ENCODE peak calls at places on chromosomes 11 and 22, in six cellular contexts. One of them, this sample, is unnamed.

GRCh38 chr11:27420217-27420616 is 52.4 kb downstream of the LGR4 start:
- DNase-seq in Karpas-422: no peak
- DNase-seq in K562: peak; percentile 55
- DNase-seq in mesenchymal stem cell: no peak
- DNase-seq in fibroblast of lung: no peak
- DNase-seq in HepG2: no peak
- DNase-seq in this sample: no peak

GRCh38 chr11:24965780-24966179 is 468.9 kb downstream of the LUZP2 start:
- DNase-seq in fibroblast of lung: peak; percentile 33
- DNase-seq in HepG2: no peak
- DNase-seq in mesenchymal stem cell: peak; percentile 9
- DNase-seq in K562: no peak
- DNase-seq in Karpas-422: no peak
- DNase-seq in this sample: no peak

GRCh38 chr11:14927146-14927545 is 35.1 kb upstream of the CYP2R1 start:
- DNase-seq in HepG2: no peak
- DNase-seq in K562: no peak
- DNase-seq in Karpas-422: no peak
- DNase-seq in mesenchymal stem cell: no peak
- DNase-seq in fibroblast of lung: no peak
- DNase-seq in this sample: no peak

GRCh38 chr11:1377231-1377780 is 12.4 kb upstream of the BRSK2 start:
- DNase-seq in mesenchymal stem cell: no peak
- DNase-seq in K562: no peak
- DNase-seq in Karpas-422: no peak
- DNase-seq in HepG2: no peak
- DNase-seq in fibroblast of lung: no peak
- DNase-seq in this sample: no peak

GRCh38 chr11:79406376-79406775 is 34.5 kb downstream of the TENM4 start:
- DNase-seq in HepG2: no peak
- DNase-seq in fibroblast of lung: no peak
- DNase-seq in K562: no peak
- DNase-seq in mesenchymal stem cell: no peak
- DNase-seq in Karpas-422: peak; percentile 80
- DNase-seq in this sample: no peak

GRCh38 chr11:65524747-65525658 is at the start of gene SCYL1:
- DNase-seq in HepG2: no peak
- DNase-seq in Karpas-422: peak; percentile 89
- DNase-seq in mesenchymal stem cell: peak; percentile 74
- DNase-seq in K562: peak; percentile 96
- DNase-seq in fibroblast of lung: peak; percentile 87
- DNase-seq in this sample: peak; percentile 83

GRCh38 chr11:79173615-79174014 is 267.2 kb downstream of the TENM4 start:
- DNase-seq in HepG2: no peak
- DNase-seq in Karpas-422: no peak
- DNase-seq in fibroblast of lung: peak; percentile 81
- DNase-seq in mesenchymal stem cell: peak; percentile 58
- DNase-seq in K562: no peak
- DNase-seq in this sample: no peak

GRCh38 chr11:61814242-61814957 is 2.4 kb downstream of the FADS1 start:
- DNase-seq in mesenchymal stem cell: no peak
- DNase-seq in HepG2: peak; percentile 41
- DNase-seq in K562: no peak
- DNase-seq in Karpas-422: no peak
- DNase-seq in fibroblast of lung: peak; percentile 40
- DNase-seq in this sample: peak; percentile 66

GRCh38 chr11:94770563-94771120 is 2.5 kb downstream of the AMOTL1 start:
- DNase-seq in fibroblast of lung: no peak
- DNase-seq in mesenchymal stem cell: no peak
- DNase-seq in HepG2: no peak
- DNase-seq in Karpas-422: no peak
- DNase-seq in K562: no peak
- DNase-seq in this sample: no peak

GRCh38 chr22:43151251-43152000 is at the start of gene TSPO:
- DNase-seq in K562: peak; percentile 85
- DNase-seq in HepG2: no peak
- DNase-seq in mesenchymal stem cell: peak; percentile 52
- DNase-seq in Karpas-422: no peak
- DNase-seq in fibroblast of lung: peak; percentile 37
- DNase-seq in this sample: peak; percentile 32

GRCh38 chr11:61897387-61898246 is 6.3 kb upstream of the FADS3 start:
- DNase-seq in HepG2: peak; percentile 51
- DNase-seq in K562: peak; percentile 80
- DNase-seq in Karpas-422: peak; percentile 92
- DNase-seq in fibroblast of lung: peak; percentile 67
- DNase-seq in mesenchymal stem cell: peak; percentile 68
- DNase-seq in this sample: peak; percentile 80

GRCh38 chr11:125272822-125273221 is 108.3 kb downstream of the PKNOX2 start:
- DNase-seq in HepG2: no peak
- DNase-seq in K562: no peak
- DNase-seq in fibroblast of lung: no peak
- DNase-seq in mesenchymal stem cell: no peak
- DNase-seq in Karpas-422: no peak
- DNase-seq in this sample: no peak

GRCh38 chr11:63592975-63593395 is 21.2 kb downstream of the PLAAT3 start:
- DNase-seq in fibroblast of lung: peak; percentile 23
- DNase-seq in Karpas-422: peak; percentile 62
- DNase-seq in mesenchymal stem cell: no peak
- DNase-seq in K562: peak; percentile 38
- DNase-seq in HepG2: no peak
- DNase-seq in this sample: peak; percentile 20

GRCh38 chr11:71962428-71963038 is 33.7 kb downstream of the RNF121 start:
- DNase-seq in Karpas-422: peak; percentile 49
- DNase-seq in fibroblast of lung: peak; percentile 51
- DNase-seq in mesenchymal stem cell: peak; percentile 79
- DNase-seq in K562: no peak
- DNase-seq in HepG2: no peak
- DNase-seq in this sample: no peak

GRCh38 chr22:32583921-32584335 is 109.3 kb downstream of the FBXO7 start:
- DNase-seq in mesenchymal stem cell: peak; percentile 57
- DNase-seq in Karpas-422: no peak
- DNase-seq in HepG2: peak; percentile 81
- DNase-seq in K562: no peak
- DNase-seq in fibroblast of lung: peak; percentile 96
- DNase-seq in this sample: no peak

GRCh38 chr11:96187779-96188624 is 155.0 kb downstream of the MAML2 start:
- DNase-seq in K562: no peak
- DNase-seq in Karpas-422: no peak
- DNase-seq in HepG2: peak; percentile 47
- DNase-seq in fibroblast of lung: peak; percentile 67
- DNase-seq in mesenchymal stem cell: peak; percentile 79
- DNase-seq in this sample: no peak

GRCh38 chr11:36070215-36070976 is 126.5 kb downstream of the LDLRAD3 start:
- DNase-seq in HepG2: no peak
- DNase-seq in K562: no peak
- DNase-seq in fibroblast of lung: no peak
- DNase-seq in mesenchymal stem cell: no peak
- DNase-seq in Karpas-422: peak; percentile 54
- DNase-seq in this sample: no peak

GRCh38 chr22:26033586-26033985 is 135.7 kb upstream of the SEZ6L start:
- DNase-seq in mesenchymal stem cell: no peak
- DNase-seq in fibroblast of lung: no peak
- DNase-seq in K562: no peak
- DNase-seq in HepG2: no peak
- DNase-seq in Karpas-422: no peak
- DNase-seq in this sample: no peak

GRCh38 chr11:37926772-37927171 is 1328.7 kb upstream of the RAG2 start:
- DNase-seq in Karpas-422: no peak
- DNase-seq in fibroblast of lung: no peak
- DNase-seq in mesenchymal stem cell: no peak
- DNase-seq in K562: no peak
- DNase-seq in HepG2: no peak
- DNase-seq in this sample: no peak
- H3K4me2 ChIP-seq in Karpas-422: no peak overlapping the region
- H3K4me2 ChIP-seq in fibroblast of lung: no peak overlapping the region
- H3K4me2 ChIP-seq in mesenchymal stem cell: no peak overlapping the region
- H3K4me2 ChIP-seq in K562: no peak overlapping the region
- H3K4me2 ChIP-seq in HepG2: no peak overlapping the region
- H3K4me2 ChIP-seq in this sample: no peak overlapping the region

GRCh38 chr22:38259370-38259769 is 13.4 kb downstream of the TMEM184B start:
- DNase-seq in HepG2: no peak
- DNase-seq in K562: no peak
- DNase-seq in mesenchymal stem cell: no peak
- DNase-seq in Karpas-422: no peak
- DNase-seq in fibroblast of lung: no peak
- DNase-seq in this sample: no peak

GRCh38 chr22:38258895-38259294 is 13.9 kb downstream of the TMEM184B start:
- DNase-seq in HepG2: no peak
- DNase-seq in fibroblast of lung: peak; percentile 78
- DNase-seq in mesenchymal stem cell: no peak
- DNase-seq in K562: no peak
- DNase-seq in Karpas-422: no peak
- DNase-seq in this sample: no peak

GRCh38 chr22:38257170-38257569 is 15.6 kb downstream of the TMEM184B start:
- DNase-seq in HepG2: no peak
- DNase-seq in Karpas-422: no peak
- DNase-seq in K562: no peak
- DNase-seq in mesenchymal stem cell: peak; percentile 75
- DNase-seq in fibroblast of lung: peak; percentile 61
- DNase-seq in this sample: no peak

GRCh38 chr22:38257650-38258246 is 15.1 kb downstream of the TMEM184B start:
- DNase-seq in Karpas-422: no peak
- DNase-seq in K562: no peak
- DNase-seq in HepG2: no peak
- DNase-seq in fibroblast of lung: no peak
- DNase-seq in mesenchymal stem cell: no peak
- DNase-seq in this sample: no peak

DNA sequence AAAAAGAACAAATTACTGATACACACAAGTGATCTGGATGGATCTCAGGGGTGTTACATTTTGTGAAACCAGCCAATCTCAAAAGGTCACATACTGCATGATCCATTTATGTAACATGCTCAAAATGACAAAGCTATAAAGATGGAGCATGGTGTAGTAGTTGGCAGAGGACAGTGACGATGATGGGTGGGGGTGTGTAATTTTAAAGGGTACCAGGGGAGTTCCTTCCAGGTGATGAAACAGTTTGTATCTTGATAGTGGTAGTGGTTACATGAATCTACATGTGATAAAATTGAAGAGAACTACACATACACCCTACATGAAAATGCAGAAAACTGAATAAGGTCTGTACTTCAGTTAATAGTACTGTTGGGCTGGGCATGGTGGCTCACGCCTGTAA is 17.1 kb downstream of the TMEM184B start:
- DNase-seq in K562: no peak
- DNase-seq in Karpas-422: no peak
- DNase-seq in fibroblast of lung: no peak
- DNase-seq in mesenchymal stem cell: no peak
- DNase-seq in HepG2: no peak
- DNase-seq in this sample: no peak
- H3K4me1 ChIP-seq in K562: peaks cover 13% of the 10 kb centered on the region
- H3K4me1 ChIP-seq in Karpas-422: peaks cover 15% of the 10 kb centered on the region
- H3K4me1 ChIP-seq in fibroblast of lung: peaks cover 17% of the 10 kb centered on the region
- H3K4me1 ChIP-seq in mesenchymal stem cell: peaks cover 9% of the 10 kb centered on the region
- H3K4me1 ChIP-seq in HepG2: peaks cover 24% of the 10 kb centered on the region
- H3K4me1 ChIP-seq in this sample: no peaks in the 10 kb centered on the region

GRCh38 chr11:114110948-114111347 is 51.4 kb downstream of the ZBTB16 start:
- DNase-seq in K562: no peak
- DNase-seq in HepG2: no peak
- DNase-seq in Karpas-422: no peak
- DNase-seq in fibroblast of lung: peak; percentile 76
- DNase-seq in mesenchymal stem cell: peak; percentile 10
- DNase-seq in this sample: no peak

GRCh38 chr11:114109206-114110090 is 49.9 kb downstream of the ZBTB16 start:
- DNase-seq in HepG2: no peak
- DNase-seq in mesenchymal stem cell: peak; percentile 6
- DNase-seq in fibroblast of lung: no peak
- DNase-seq in Karpas-422: no peak
- DNase-seq in K562: no peak
- DNase-seq in this sample: no peak

GRCh38 chr11:114110123-114110522 is 50.6 kb downstream of the ZBTB16 start:
- DNase-seq in K562: no peak
- DNase-seq in Karpas-422: no peak
- DNase-seq in fibroblast of lung: no peak
- DNase-seq in mesenchymal stem cell: no peak
- DNase-seq in HepG2: no peak
- DNase-seq in this sample: no peak

GRCh38 chr11:114108501-114109205 is 49.1 kb downstream of the ZBTB16 start:
- DNase-seq in mesenchymal stem cell: no peak
- DNase-seq in K562: no peak
- DNase-seq in Karpas-422: no peak
- DNase-seq in fibroblast of lung: no peak
- DNase-seq in HepG2: no peak
- DNase-seq in this sample: no peak

GRCh38 chr11:114111369-114112042 is 52.0 kb downstream of the ZBTB16 start:
- DNase-seq in HepG2: no peak
- DNase-seq in Karpas-422: no peak
- DNase-seq in K562: no peak
- DNase-seq in mesenchymal stem cell: peak; percentile 21
- DNase-seq in fibroblast of lung: peak; percentile 95
- DNase-seq in this sample: no peak
- H3K4me2 ChIP-seq in HepG2: no peak overlapping the region
- H3K4me2 ChIP-seq in Karpas-422: no peak overlapping the region
- H3K4me2 ChIP-seq in K562: no peak overlapping the region
- H3K4me2 ChIP-seq in mesenchymal stem cell: no peak overlapping the region
- H3K4me2 ChIP-seq in fibroblast of lung: no peak overlapping the region
- H3K4me2 ChIP-seq in this sample: no peak overlapping the region

GRCh38 chr11:3879216-3879966 is 23.9 kb downstream of the STIM1 start:
- DNase-seq in mesenchymal stem cell: no peak
- DNase-seq in HepG2: no peak
- DNase-seq in fibroblast of lung: no peak
- DNase-seq in K562: no peak
- DNase-seq in Karpas-422: no peak
- DNase-seq in this sample: no peak

GRCh38 chr11:3880724-3881123 is 25.3 kb downstream of the STIM1 start:
- DNase-seq in mesenchymal stem cell: peak; percentile 45
- DNase-seq in K562: no peak
- DNase-seq in HepG2: peak; percentile 65
- DNase-seq in fibroblast of lung: no peak
- DNase-seq in Karpas-422: peak; percentile 61
- DNase-seq in this sample: no peak

GRCh38 chr11:3877252-3878035 is 22.0 kb downstream of the STIM1 start:
- DNase-seq in K562: no peak
- DNase-seq in mesenchymal stem cell: no peak
- DNase-seq in Karpas-422: no peak
- DNase-seq in fibroblast of lung: no peak
- DNase-seq in HepG2: peak; percentile 68
- DNase-seq in this sample: no peak

GRCh38 chr11:3878036-3878584 is 22.6 kb downstream of the STIM1 start:
- DNase-seq in mesenchymal stem cell: no peak
- DNase-seq in K562: no peak
- DNase-seq in HepG2: no peak
- DNase-seq in Karpas-422: no peak
- DNase-seq in fibroblast of lung: no peak
- DNase-seq in this sample: no peak

DNA sequence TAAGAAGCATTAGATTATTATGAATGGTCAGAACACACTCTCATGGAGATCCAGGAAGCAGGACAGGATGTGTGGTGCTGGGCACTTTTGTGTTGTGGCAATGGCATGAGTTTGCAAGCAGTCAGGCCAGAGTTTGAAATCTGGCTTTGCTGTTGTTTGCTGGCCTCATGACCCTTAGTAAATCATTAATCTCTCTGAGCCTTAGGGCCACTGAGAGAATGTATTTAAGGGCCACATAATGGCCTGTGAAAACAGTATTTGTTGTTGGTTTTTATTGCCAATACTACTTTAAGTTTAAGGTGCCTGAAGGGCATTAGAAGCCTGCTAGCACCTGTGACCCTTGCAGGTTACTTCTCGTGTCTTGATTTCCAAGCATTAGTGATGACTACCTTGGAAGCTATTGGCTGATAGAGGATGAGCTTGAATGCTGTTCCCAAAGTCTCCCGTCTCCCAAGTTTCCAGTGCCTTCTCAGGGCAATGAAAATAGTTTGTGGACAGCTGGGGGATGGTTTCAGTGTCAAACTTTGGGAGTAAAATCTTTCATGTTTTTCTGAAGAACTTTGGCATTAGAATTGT is 24.6 kb downstream of the STIM1 start:
- DNase-seq in HepG2: peak; percentile 89
- DNase-seq in Karpas-422: no peak
- DNase-seq in K562: no peak
- DNase-seq in fibroblast of lung: no peak
- DNase-seq in mesenchymal stem cell: no peak
- DNase-seq in this sample: no peak
- H3K4me1 ChIP-seq in HepG2: peaks cover 57% of the 10 kb centered on the region
- H3K4me1 ChIP-seq in Karpas-422: peaks cover 49% of the 10 kb centered on the region
- H3K4me1 ChIP-seq in K562: peaks cover 55% of the 10 kb centered on the region
- H3K4me1 ChIP-seq in fibroblast of lung: no peaks in the 10 kb centered on the region
- H3K4me1 ChIP-seq in mesenchymal stem cell: peaks cover 13% of the 10 kb centered on the region
- H3K4me1 ChIP-seq in this sample: no peaks in the 10 kb centered on the region

This sample was measured in DND-41.